ENCODE peak calls at places on chromosomes 3 and 15, in seven cellular contexts. One of them, this sample, is unnamed.

GRCh38 chr3:107753494-107753893 is 230.7 kb downstream of the BBX start:
- DNase-seq in left ventricle myocardium inferior: no peak
- DNase-seq in BJ: no peak
- DNase-seq in endothelial cell: peak
- DNase-seq in Panc1: peak
- DNase-seq in tibial artery: no peak
- DNase-seq in neural crest cell: peak
- DNase-seq in this sample: no peak

GRCh38 chr15:36903922-36904479 is 196.3 kb downstream of the MEIS2 start:
- DNase-seq in endothelial cell: no peak
- DNase-seq in neural crest cell: no peak
- DNase-seq in left ventricle myocardium inferior: no peak
- DNase-seq in BJ: no peak
- DNase-seq in Panc1: no peak
- DNase-seq in tibial artery: no peak
- DNase-seq in this sample: no peak

GRCh38 chr15:55353030-55353429 is 34.0 kb downstream of the PIGB start:
- DNase-seq in tibial artery: no peak
- DNase-seq in BJ: no peak
- DNase-seq in neural crest cell: no peak
- DNase-seq in Panc1: no peak
- DNase-seq in left ventricle myocardium inferior: no peak
- DNase-seq in endothelial cell: no peak
- DNase-seq in this sample: no peak

GRCh38 chr15:78056714-78057269 is 20.7 kb downstream of the TBC1D2B start:
- DNase-seq in left ventricle myocardium inferior: no peak
- DNase-seq in neural crest cell: no peak
- DNase-seq in BJ: no peak
- DNase-seq in Panc1: no peak
- DNase-seq in tibial artery: peak
- DNase-seq in endothelial cell: no peak
- DNase-seq in this sample: no peak

GRCh38 chr3:99515-99914 is 97.0 kb upstream of the CHL1 start:
- DNase-seq in BJ: no peak
- DNase-seq in Panc1: no peak
- DNase-seq in left ventricle myocardium inferior: no peak
- DNase-seq in endothelial cell: no peak
- DNase-seq in tibial artery: no peak
- DNase-seq in neural crest cell: no peak
- DNase-seq in this sample: no peak

GRCh38 chr3:38131621-38132369 is 5.1 kb downstream of the ACAA1 start:
- DNase-seq in Panc1: no peak
- DNase-seq in neural crest cell: peak
- DNase-seq in BJ: no peak
- DNase-seq in left ventricle myocardium inferior: no peak
- DNase-seq in tibial artery: peak
- DNase-seq in endothelial cell: peak
- DNase-seq in this sample: no peak

GRCh38 chr15:36469567-36469966 is 109.9 kb upstream of the CDIN1 start:
- DNase-seq in endothelial cell: no peak
- DNase-seq in tibial artery: no peak
- DNase-seq in left ventricle myocardium inferior: no peak
- DNase-seq in BJ: no peak
- DNase-seq in neural crest cell: no peak
- DNase-seq in Panc1: no peak
- DNase-seq in this sample: no peak

GRCh38 chr15:73986055-73986775 is 5.9 kb downstream of the STOML1 start:
- DNase-seq in neural crest cell: no peak
- DNase-seq in left ventricle myocardium inferior: no peak
- DNase-seq in BJ: no peak
- DNase-seq in endothelial cell: no peak
- DNase-seq in Panc1: no peak
- DNase-seq in tibial artery: no peak
- DNase-seq in this sample: no peak

GRCh38 chr3:64717872-64718613 is 30.2 kb upstream of the ADAMTS9 start:
- DNase-seq in tibial artery: no peak
- DNase-seq in BJ: no peak
- DNase-seq in Panc1: no peak
- DNase-seq in left ventricle myocardium inferior: no peak
- DNase-seq in endothelial cell: no peak
- DNase-seq in neural crest cell: no peak
- DNase-seq in this sample: no peak

GRCh38 chr3:27607370-27607769 is 114.8 kb downstream of the EOMES start:
- DNase-seq in tibial artery: no peak
- DNase-seq in endothelial cell: no peak
- DNase-seq in BJ: no peak
- DNase-seq in Panc1: no peak
- DNase-seq in left ventricle myocardium inferior: no peak
- DNase-seq in neural crest cell: no peak
- DNase-seq in this sample: no peak

GRCh38 chr3:184603156-184604030 is 41.8 kb downstream of the EPHB3 start:
- DNase-seq in endothelial cell: no peak
- DNase-seq in BJ: no peak
- DNase-seq in tibial artery: no peak
- DNase-seq in Panc1: no peak
- DNase-seq in neural crest cell: no peak
- DNase-seq in left ventricle myocardium inferior: no peak
- DNase-seq in this sample: no peak

GRCh38 chr3:8525893-8526292 is 24.3 kb downstream of the LMCD1 start:
- DNase-seq in endothelial cell: no peak
- DNase-seq in tibial artery: no peak
- DNase-seq in left ventricle myocardium inferior: no peak
- DNase-seq in neural crest cell: no peak
- DNase-seq in BJ: no peak
- DNase-seq in Panc1: no peak
- DNase-seq in this sample: no peak

GRCh38 chr3:128060473-128061381 is 8.5 kb downstream of the SEC61A1 start:
- DNase-seq in BJ: peak
- DNase-seq in endothelial cell: no peak
- DNase-seq in left ventricle myocardium inferior: no peak
- DNase-seq in neural crest cell: no peak
- DNase-seq in Panc1: no peak
- DNase-seq in tibial artery: no peak
- DNase-seq in this sample: no peak

GRCh38 chr3:148079370-148079769 is 618.3 kb upstream of the AGTR1 start:
- DNase-seq in tibial artery: no peak
- DNase-seq in neural crest cell: no peak
- DNase-seq in endothelial cell: no peak
- DNase-seq in Panc1: no peak
- DNase-seq in left ventricle myocardium inferior: no peak
- DNase-seq in BJ: no peak
- DNase-seq in this sample: no peak

GRCh38 chr15:59138243-59138642 is 33.3 kb downstream of the CCNB2 start:
- DNase-seq in BJ: no peak
- DNase-seq in left ventricle myocardium inferior: no peak
- DNase-seq in Panc1: peak
- DNase-seq in tibial artery: no peak
- DNase-seq in endothelial cell: peak
- DNase-seq in neural crest cell: peak
- DNase-seq in this sample: no peak

GRCh38 chr15:69190091-69190490 is 29.7 kb downstream of the GLCE start:
- DNase-seq in BJ: no peak
- DNase-seq in left ventricle myocardium inferior: no peak
- DNase-seq in endothelial cell: no peak
- DNase-seq in neural crest cell: no peak
- DNase-seq in Panc1: no peak
- DNase-seq in tibial artery: no peak
- DNase-seq in this sample: no peak

GRCh38 chr3:156721687-156722086 is 47.3 kb downstream of the TIPARP start:
- DNase-seq in neural crest cell: no peak
- DNase-seq in tibial artery: no peak
- DNase-seq in BJ: no peak
- DNase-seq in Panc1: no peak
- DNase-seq in left ventricle myocardium inferior: no peak
- DNase-seq in endothelial cell: no peak
- DNase-seq in this sample: no peak

GRCh38 chr15:41570764-41571163 is 11.8 kb downstream of the TYRO3 start:
- DNase-seq in neural crest cell: no peak
- DNase-seq in left ventricle myocardium inferior: no peak
- DNase-seq in Panc1: no peak
- DNase-seq in endothelial cell: no peak
- DNase-seq in BJ: no peak
- DNase-seq in tibial artery: no peak
- DNase-seq in this sample: no peak

GRCh38 chr15:69699096-69699495 is 246.5 kb downstream of the RPLP1 start:
- DNase-seq in left ventricle myocardium inferior: no peak
- DNase-seq in tibial artery: no peak
- DNase-seq in BJ: no peak
- DNase-seq in neural crest cell: no peak
- DNase-seq in endothelial cell: no peak
- DNase-seq in Panc1: no peak
- DNase-seq in this sample: no peak

GRCh38 chr15:43939070-43939469 is 112.3 kb downstream of the WDR76 start:
- DNase-seq in endothelial cell: peak
- DNase-seq in Panc1: no peak
- DNase-seq in neural crest cell: no peak
- DNase-seq in left ventricle myocardium inferior: no peak
- DNase-seq in tibial artery: no peak
- DNase-seq in BJ: no peak
- DNase-seq in this sample: no peak
- TF ChIP-seq CTCF in endothelial cell: peak
- TF ChIP-seq CTCF in Panc1: peak
- TF ChIP-seq CTCF in neural crest cell: peak
- TF ChIP-seq CTCF in left ventricle myocardium inferior: peak
- TF ChIP-seq CTCF in tibial artery: no peak
- TF ChIP-seq CTCF in BJ: peak
- TF ChIP-seq CTCF in this sample: no peak

DNA sequence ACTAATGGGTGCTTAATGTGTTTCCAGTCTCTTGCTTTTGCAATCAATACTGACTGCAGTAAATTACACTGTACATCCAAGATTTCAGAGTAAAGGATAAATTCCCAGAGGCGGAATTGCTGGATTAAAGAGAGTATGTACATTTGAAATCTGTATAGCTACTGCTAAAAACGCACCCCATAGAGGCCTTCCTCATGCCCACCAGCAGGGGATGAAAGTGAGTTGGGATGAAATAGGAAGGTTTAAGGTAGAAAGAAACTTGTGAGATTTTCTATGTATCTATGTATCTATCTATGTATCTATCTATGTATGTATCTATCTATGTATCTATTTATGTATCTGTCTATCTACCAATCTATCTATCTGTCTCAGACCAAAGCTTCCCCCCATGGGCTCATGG is 28.4 kb downstream of the TMEM44 start:
- DNase-seq in endothelial cell: no peak
- DNase-seq in Panc1: no peak
- DNase-seq in tibial artery: no peak
- DNase-seq in BJ: no peak
- DNase-seq in neural crest cell: no peak
- DNase-seq in left ventricle myocardium inferior: no peak
- DNase-seq in this sample: no peak
- TF ChIP-seq CTCF in endothelial cell: no peak
- TF ChIP-seq CTCF in Panc1: no peak
- TF ChIP-seq CTCF in tibial artery: no peak
- TF ChIP-seq CTCF in BJ: peak
- TF ChIP-seq CTCF in neural crest cell: peak
- TF ChIP-seq CTCF in left ventricle myocardium inferior: peak
- TF ChIP-seq CTCF in this sample: no peak

DNA sequence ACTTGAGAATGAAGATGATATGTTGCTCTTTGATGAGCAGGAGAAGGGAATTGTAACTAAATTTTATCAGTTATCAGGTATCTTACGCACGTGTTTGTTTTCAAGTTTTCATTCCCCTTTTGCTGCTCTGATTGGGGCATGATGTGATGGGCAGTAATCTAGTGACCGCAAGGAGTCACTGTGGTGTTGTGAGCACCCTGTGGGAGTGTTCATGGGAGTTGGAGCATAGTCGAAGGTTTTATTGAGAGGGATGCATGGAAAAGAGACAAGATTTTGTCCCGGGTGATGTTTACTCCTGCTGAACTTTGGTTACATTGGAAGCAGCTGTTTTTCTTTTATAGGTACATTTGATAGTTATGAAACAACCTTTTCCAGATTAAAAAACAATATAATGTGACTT is 2.1 kb downstream of the FAN1 start:
- DNase-seq in BJ: no peak
- DNase-seq in tibial artery: no peak
- DNase-seq in endothelial cell: no peak
- DNase-seq in left ventricle myocardium inferior: no peak
- DNase-seq in neural crest cell: no peak
- DNase-seq in Panc1: no peak
- DNase-seq in this sample: no peak
- TF ChIP-seq CTCF in BJ: peak
- TF ChIP-seq CTCF in tibial artery: no peak
- TF ChIP-seq CTCF in endothelial cell: no peak
- TF ChIP-seq CTCF in left ventricle myocardium inferior: peak
- TF ChIP-seq CTCF in neural crest cell: no peak
- TF ChIP-seq CTCF in Panc1: no peak
- TF ChIP-seq CTCF in this sample: no peak

DNA sequence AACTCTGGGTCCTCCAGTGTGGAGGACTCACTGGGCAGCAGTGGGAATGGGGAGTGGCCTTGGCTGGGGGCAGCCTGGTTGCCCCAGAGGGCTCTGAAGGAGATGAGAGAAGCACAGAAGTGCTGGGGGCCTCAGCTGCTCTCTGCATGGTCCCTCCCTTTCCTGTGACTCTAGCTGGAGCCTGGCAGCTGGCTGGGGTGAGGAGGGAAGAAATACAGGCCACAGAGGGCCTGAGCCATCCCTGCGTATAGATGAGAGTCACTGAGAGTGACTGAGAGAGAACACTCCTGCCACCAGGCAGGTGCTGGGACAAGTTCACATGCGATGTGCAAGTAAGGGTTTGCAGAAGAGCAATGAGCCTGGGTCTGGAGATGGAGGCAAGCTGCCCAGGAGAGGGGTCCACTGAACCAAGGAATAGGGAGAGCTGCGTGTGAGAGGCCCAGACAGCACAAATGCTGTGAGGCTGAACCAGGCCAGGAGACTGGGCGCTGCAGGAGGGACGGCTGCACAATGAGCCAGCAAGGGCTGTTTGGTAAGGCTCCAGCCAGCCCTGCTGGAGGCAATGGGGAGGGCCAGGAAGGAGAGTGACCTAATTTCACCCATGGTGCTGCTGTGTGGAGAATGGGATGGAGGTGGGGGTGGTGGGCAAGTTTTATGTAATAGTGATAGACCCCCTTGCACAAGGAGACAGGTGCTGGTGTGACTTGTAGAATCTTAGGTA is 87.2 kb downstream of the CLSTN2 start:
- DNase-seq in neural crest cell: no peak
- DNase-seq in tibial artery: peak
- DNase-seq in left ventricle myocardium inferior: peak
- DNase-seq in Panc1: no peak
- DNase-seq in BJ: no peak
- DNase-seq in endothelial cell: no peak
- DNase-seq in this sample: no peak
- TF ChIP-seq CTCF in neural crest cell: no peak
- TF ChIP-seq CTCF in tibial artery: peak
- TF ChIP-seq CTCF in left ventricle myocardium inferior: peak
- TF ChIP-seq CTCF in Panc1: no peak
- TF ChIP-seq CTCF in BJ: no peak
- TF ChIP-seq CTCF in endothelial cell: no peak
- TF ChIP-seq CTCF in this sample: no peak

GRCh38 chr15:100114100-100114499 is 227.7 kb downstream of the ADAMTS17 start:
- DNase-seq in tibial artery: peak
- DNase-seq in neural crest cell: peak
- DNase-seq in BJ: no peak
- DNase-seq in Panc1: no peak
- DNase-seq in left ventricle myocardium inferior: peak
- DNase-seq in endothelial cell: no peak
- DNase-seq in this sample: no peak
- TF ChIP-seq CTCF in tibial artery: no peak
- TF ChIP-seq CTCF in neural crest cell: no peak
- TF ChIP-seq CTCF in BJ: no peak
- TF ChIP-seq CTCF in Panc1: no peak
- TF ChIP-seq CTCF in left ventricle myocardium inferior: no peak
- TF ChIP-seq CTCF in endothelial cell: no peak
- TF ChIP-seq CTCF in this sample: no peak

GRCh38 chr15:90545095-90545494 is 15.4 kb downstream of the CRTC3 start:
- DNase-seq in endothelial cell: no peak
- DNase-seq in Panc1: no peak
- DNase-seq in BJ: no peak
- DNase-seq in neural crest cell: no peak
- DNase-seq in left ventricle myocardium inferior: no peak
- DNase-seq in tibial artery: no peak
- DNase-seq in this sample: no peak
- TF ChIP-seq CTCF in endothelial cell: no peak
- TF ChIP-seq CTCF in Panc1: peak
- TF ChIP-seq CTCF in BJ: no peak
- TF ChIP-seq CTCF in neural crest cell: no peak
- TF ChIP-seq CTCF in left ventricle myocardium inferior: no peak
- TF ChIP-seq CTCF in tibial artery: no peak
- TF ChIP-seq CTCF in this sample: no peak

This sample was measured in CD14-positive monocyte.